ENCODE peak calls at places on chromosomes 2 and 18, in eight cellular contexts. One of them, this sample, is unnamed.

GRCh38 chr2:188785515-188785914 is 188.7 kb upstream of the COL3A1 start:
- DNase-seq in pancreas: no peak
- DNase-seq in spleen: no peak
- DNase-seq in tibial nerve: peak; percentile 32
- DNase-seq in IMR-90: no peak
- DNase-seq in ovary: peak; percentile 18
- DNase-seq in upper lobe of right lung: no peak
- DNase-seq in stomach: no peak
- DNase-seq in this sample: no peak

GRCh38 chr2:64654993-64655666 is 1.4 kb upstream of the SERTAD2 start:
- DNase-seq in upper lobe of right lung: no peak
- DNase-seq in tibial nerve: no peak
- DNase-seq in stomach: no peak
- DNase-seq in IMR-90: no peak
- DNase-seq in spleen: no peak
- DNase-seq in pancreas: no peak
- DNase-seq in ovary: no peak
- DNase-seq in this sample: no peak

GRCh38 chr2:235949567-235950472 is 218.4 kb downstream of the GBX2 start:
- DNase-seq in ovary: no peak
- DNase-seq in pancreas: no peak
- DNase-seq in stomach: no peak
- DNase-seq in upper lobe of right lung: no peak
- DNase-seq in IMR-90: no peak
- DNase-seq in spleen: peak; percentile 54
- DNase-seq in tibial nerve: no peak
- DNase-seq in this sample: no peak

GRCh38 chr18:59549797-59550516 is 147.3 kb downstream of the CCBE1 start:
- DNase-seq in stomach: peak; percentile 31
- DNase-seq in pancreas: peak; percentile 44
- DNase-seq in spleen: no peak
- DNase-seq in upper lobe of right lung: no peak
- DNase-seq in ovary: no peak
- DNase-seq in IMR-90: no peak
- DNase-seq in tibial nerve: no peak
- DNase-seq in this sample: peak; percentile 48

GRCh38 chr2:209277444-209277843 is 146.4 kb upstream of the MAP2 start:
- DNase-seq in IMR-90: no peak
- DNase-seq in tibial nerve: no peak
- DNase-seq in upper lobe of right lung: no peak
- DNase-seq in spleen: no peak
- DNase-seq in pancreas: no peak
- DNase-seq in ovary: no peak
- DNase-seq in stomach: no peak
- DNase-seq in this sample: no peak

GRCh38 chr2:201837824-201838340 is 31.5 kb downstream of the CDK15 start:
- DNase-seq in tibial nerve: no peak
- DNase-seq in IMR-90: no peak
- DNase-seq in ovary: no peak
- DNase-seq in upper lobe of right lung: no peak
- DNase-seq in pancreas: no peak
- DNase-seq in stomach: no peak
- DNase-seq in spleen: no peak
- DNase-seq in this sample: no peak

GRCh38 chr2:74556159-74556558 is 1.6 kb downstream of the DOK1 start:
- DNase-seq in stomach: no peak
- DNase-seq in ovary: no peak
- DNase-seq in spleen: no peak
- DNase-seq in pancreas: no peak
- DNase-seq in upper lobe of right lung: no peak
- DNase-seq in IMR-90: no peak
- DNase-seq in tibial nerve: no peak
- DNase-seq in this sample: no peak

GRCh38 chr18:69397096-69397495 is 3.6 kb upstream of the DOK6 start:
- DNase-seq in IMR-90: peak; percentile 6
- DNase-seq in spleen: no peak
- DNase-seq in upper lobe of right lung: no peak
- DNase-seq in stomach: no peak
- DNase-seq in pancreas: no peak
- DNase-seq in ovary: no peak
- DNase-seq in tibial nerve: no peak
- DNase-seq in this sample: no peak

GRCh38 chr2:31269087-31269486 is 35.1 kb downstream of the EHD3 start:
- DNase-seq in spleen: no peak
- DNase-seq in tibial nerve: no peak
- DNase-seq in stomach: no peak
- DNase-seq in pancreas: no peak
- DNase-seq in upper lobe of right lung: no peak
- DNase-seq in IMR-90: peak; percentile 22
- DNase-seq in ovary: no peak
- DNase-seq in this sample: no peak

GRCh38 chr2:42372801-42373200 is 11.8 kb upstream of the COX7A2L start:
- DNase-seq in tibial nerve: no peak
- DNase-seq in ovary: no peak
- DNase-seq in upper lobe of right lung: no peak
- DNase-seq in stomach: no peak
- DNase-seq in spleen: no peak
- DNase-seq in IMR-90: no peak
- DNase-seq in pancreas: no peak
- DNase-seq in this sample: no peak

GRCh38 chr18:1050012-1050657 is 145.5 kb downstream of the ADCYAP1 start:
- DNase-seq in ovary: no peak
- DNase-seq in IMR-90: no peak
- DNase-seq in pancreas: no peak
- DNase-seq in stomach: no peak
- DNase-seq in spleen: no peak
- DNase-seq in tibial nerve: no peak
- DNase-seq in upper lobe of right lung: no peak
- DNase-seq in this sample: no peak

GRCh38 chr18:9392726-9393125 is 58.2 kb downstream of the TWSG1 start:
- DNase-seq in stomach: no peak
- DNase-seq in pancreas: no peak
- DNase-seq in tibial nerve: no peak
- DNase-seq in ovary: no peak
- DNase-seq in spleen: no peak
- DNase-seq in upper lobe of right lung: no peak
- DNase-seq in IMR-90: no peak
- DNase-seq in this sample: no peak

GRCh38 chr2:193847140-193847539 is 1652.4 kb upstream of the TMEFF2 start:
- DNase-seq in pancreas: no peak
- DNase-seq in IMR-90: no peak
- DNase-seq in tibial nerve: no peak
- DNase-seq in stomach: no peak
- DNase-seq in spleen: no peak
- DNase-seq in upper lobe of right lung: no peak
- DNase-seq in ovary: no peak
- DNase-seq in this sample: no peak

GRCh38 chr18:23528580-23529472 is 25.5 kb downstream of the RMC1 start:
- DNase-seq in stomach: no peak
- DNase-seq in tibial nerve: no peak
- DNase-seq in upper lobe of right lung: peak; percentile 71
- DNase-seq in IMR-90: peak; percentile 26
- DNase-seq in spleen: no peak
- DNase-seq in pancreas: no peak
- DNase-seq in ovary: peak; percentile 35
- DNase-seq in this sample: peak; percentile 58

GRCh38 chr2:9610781-9611548 is 19.8 kb downstream of the YWHAQ start:
- DNase-seq in upper lobe of right lung: no peak
- DNase-seq in ovary: no peak
- DNase-seq in tibial nerve: no peak
- DNase-seq in pancreas: no peak
- DNase-seq in IMR-90: peak; percentile 44
- DNase-seq in stomach: no peak
- DNase-seq in spleen: no peak
- DNase-seq in this sample: no peak

GRCh38 chr2:156483741-156484173 is 47.6 kb downstream of the GPD2 start:
- DNase-seq in ovary: no peak
- DNase-seq in stomach: no peak
- DNase-seq in pancreas: no peak
- DNase-seq in upper lobe of right lung: no peak
- DNase-seq in spleen: no peak
- DNase-seq in tibial nerve: no peak
- DNase-seq in IMR-90: no peak
- DNase-seq in this sample: no peak

GRCh38 chr2:144358979-144359541 is 160.9 kb downstream of the ZEB2 start:
- DNase-seq in spleen: no peak
- DNase-seq in upper lobe of right lung: no peak
- DNase-seq in ovary: no peak
- DNase-seq in pancreas: no peak
- DNase-seq in tibial nerve: no peak
- DNase-seq in stomach: no peak
- DNase-seq in IMR-90: peak; percentile 71
- DNase-seq in this sample: no peak

GRCh38 chr2:128469203-128469602 is 150.5 kb upstream of the HS6ST1 start:
- DNase-seq in IMR-90: no peak
- DNase-seq in upper lobe of right lung: no peak
- DNase-seq in stomach: no peak
- DNase-seq in pancreas: no peak
- DNase-seq in spleen: no peak
- DNase-seq in ovary: no peak
- DNase-seq in tibial nerve: no peak
- DNase-seq in this sample: no peak
- TF ChIP-seq CTCF in IMR-90: peak; percentile 31
- TF ChIP-seq CTCF in upper lobe of right lung: peak; percentile 23
- TF ChIP-seq CTCF in stomach: no peak
- TF ChIP-seq CTCF in pancreas: no peak
- TF ChIP-seq CTCF in spleen: no peak
- TF ChIP-seq CTCF in ovary: no peak
- TF ChIP-seq CTCF in tibial nerve: no peak
- TF ChIP-seq CTCF in this sample: no peak

DNA sequence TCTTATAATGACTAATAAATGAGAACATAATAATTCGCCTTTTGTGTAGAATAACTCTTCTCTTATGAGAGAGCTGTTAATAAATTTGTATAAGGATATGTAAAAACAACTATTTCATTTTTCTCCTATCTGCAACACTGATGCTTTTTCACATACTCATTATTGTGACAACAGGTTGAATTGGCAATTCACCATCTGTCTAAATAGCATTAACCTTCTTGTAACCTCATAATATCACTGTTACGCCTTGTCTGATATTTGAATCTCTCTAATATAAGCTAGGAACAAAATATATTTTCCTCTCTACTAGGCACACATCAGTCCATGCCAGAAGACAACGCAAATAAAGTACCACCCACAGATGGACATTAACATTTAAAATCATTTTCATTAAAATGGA is 938.9 kb downstream of the CPS1 start:
- DNase-seq in stomach: no peak
- DNase-seq in IMR-90: no peak
- DNase-seq in pancreas: no peak
- DNase-seq in tibial nerve: no peak
- DNase-seq in ovary: no peak
- DNase-seq in upper lobe of right lung: no peak
- DNase-seq in spleen: no peak
- DNase-seq in this sample: no peak
- H3K4me3 ChIP-seq in stomach: no peak overlapping the region
- H3K4me3 ChIP-seq in IMR-90: no peak overlapping the region
- H3K4me3 ChIP-seq in pancreas: no peak overlapping the region
- H3K4me3 ChIP-seq in tibial nerve: no peak overlapping the region
- H3K4me3 ChIP-seq in ovary: no peak overlapping the region
- H3K4me3 ChIP-seq in upper lobe of right lung: no peak overlapping the region
- H3K4me3 ChIP-seq in spleen: no peak overlapping the region
- H3K4me3 ChIP-seq in this sample: no peak overlapping the region

GRCh38 chr2:160736148-160736547 is 242.5 kb upstream of the RBMS1 start:
- DNase-seq in ovary: no peak
- DNase-seq in upper lobe of right lung: no peak
- DNase-seq in spleen: no peak
- DNase-seq in pancreas: no peak
- DNase-seq in stomach: no peak
- DNase-seq in tibial nerve: no peak
- DNase-seq in IMR-90: no peak
- DNase-seq in this sample: no peak
- H3K27ac ChIP-seq in ovary: no peak overlapping the region
- H3K27ac ChIP-seq in upper lobe of right lung: no peak overlapping the region
- H3K27ac ChIP-seq in spleen: no peak overlapping the region
- H3K27ac ChIP-seq in pancreas: no peak overlapping the region
- H3K27ac ChIP-seq in stomach: no peak overlapping the region
- H3K27ac ChIP-seq in tibial nerve: no peak overlapping the region
- H3K27ac ChIP-seq in IMR-90: peak overlapping the region; percentile 60
- H3K27ac ChIP-seq in this sample: no peak overlapping the region

DNA sequence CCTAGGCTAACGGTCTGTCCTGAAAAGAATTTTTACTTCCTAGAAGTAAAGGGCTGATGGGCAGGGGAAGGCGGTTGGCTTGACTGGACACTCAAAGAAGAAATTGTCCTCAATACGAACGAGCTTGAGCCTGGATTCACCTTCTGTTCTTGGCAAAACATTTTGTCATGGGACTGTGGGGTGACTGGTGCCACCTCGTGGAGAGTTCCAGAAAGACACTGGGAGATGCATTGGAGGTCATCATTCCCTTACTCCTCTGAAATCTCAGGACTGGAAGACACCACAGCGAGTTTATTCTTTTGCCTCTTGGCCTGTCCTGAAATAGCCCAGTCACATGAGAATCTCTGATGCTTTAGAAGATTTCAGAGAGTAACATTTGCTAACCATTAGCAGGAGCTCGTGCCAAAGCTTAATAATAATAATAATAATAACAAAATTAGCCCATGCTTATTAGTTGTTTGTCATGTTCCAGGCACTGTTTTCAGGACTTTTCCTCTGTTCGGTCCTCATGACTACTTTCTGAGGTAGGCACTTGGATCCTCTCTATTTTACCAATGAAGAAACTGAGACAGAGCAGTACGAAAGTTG is 44.5 kb downstream of the TMEM182 start:
- DNase-seq in IMR-90: peak; percentile 65
- DNase-seq in pancreas: peak; percentile 56
- DNase-seq in stomach: peak; percentile 72
- DNase-seq in ovary: peak; percentile 42
- DNase-seq in upper lobe of right lung: no peak
- DNase-seq in spleen: no peak
- DNase-seq in tibial nerve: peak; percentile 83
- DNase-seq in this sample: peak; percentile 71
- TF ChIP-seq CTCF in IMR-90: peak; percentile 81
- TF ChIP-seq CTCF in pancreas: peak; percentile 74
- TF ChIP-seq CTCF in stomach: peak; percentile 62
- TF ChIP-seq CTCF in ovary: no peak
- TF ChIP-seq CTCF in upper lobe of right lung: peak; percentile 83
- TF ChIP-seq CTCF in spleen: peak; percentile 54
- TF ChIP-seq CTCF in tibial nerve: peak; percentile 54
- TF ChIP-seq CTCF in this sample: peak; percentile 82